ENCODE peak calls at places on chromosomes 1 and 21, in five cellular contexts. G is NCI-H345, S is DMS53, J is H54, W is HuH-7. B is an unnamed sample.

GRCh38 chr1:7705048-7705907 is 65.8 kb upstream of the VAMP3 start:
- DNase-seq in J (no peak), W (no peak), G (no peak), S (peak; percentile 77), B (peak; percentile 76)

GRCh38 chr1:27612718-27613117 is 8.8 kb upstream of the AHDC1 start:
- DNase-seq in G (no peak), J (no peak), S (no peak), W (no peak), B (no peak)

GRCh38 chr1:243924188-243924587 is 74.1 kb upstream of the AKT3 start:
- DNase-seq in S (no peak), J (peak; percentile 57), G (no peak), W (no peak), B (no peak)

GRCh38 chr1:228094432-228095016 is 8.6 kb downstream of the C1orf35 start:
- DNase-seq in J (no peak), W (no peak), S (no peak), G (no peak), B (peak; percentile 15)

GRCh38 chr1:38559180-38559874 is 300.2 kb downstream of the RRAGC start:
- DNase-seq in S (no peak), G (no peak), J (no peak), W (no peak), B (peak; percentile 79)

GRCh38 chr21:38273745-38274544 is 17.2 kb downstream of the KCNJ15 start:
- DNase-seq in J (no peak), G (no peak), S (no peak), W (no peak), B (no peak)

GRCh38 chr1:209659909-209660308 is 7.7 kb upstream of the LAMB3 start:
- DNase-seq in J (no peak), G (no peak), W (no peak), S (peak; percentile 36), B (no peak)

GRCh38 chr21:20108976-20109375 is 889.2 kb upstream of the NCAM2 start:
- DNase-seq in G (no peak), W (no peak), S (no peak), J (no peak), B (no peak)

GRCh38 chr1:57874426-57874825 is 450.6 kb upstream of the DAB1 start:
- DNase-seq in G (peak; percentile 52), W (no peak), S (peak; percentile 99), J (no peak), B (no peak)

GRCh38 chr21:32940079-32941014 is 85.4 kb upstream of the OLIG2 start:
- DNase-seq in S (peak; percentile 75), G (peak; percentile 55), J (peak; percentile 36), W (peak; percentile 24), B (no peak)

B was measured in upper lobe of right lung.